ENCODE peak calls at places on chromosomes 1 and 21, in ten cellular contexts. N, J, G, L, M, F, S, C, I and Y are unnamed samples.

GRCh38 chr1:177045156-177045555 is 119.4 kb downstream of the ASTN1 start:
- DNase-seq in S (no peak), F (no peak), G (no peak), N (no peak), J (no peak), M (no peak), I (no peak), C (no peak), L (no peak), Y (no peak)

GRCh38 chr1:184664042-184664659 is 90.5 kb downstream of the EDEM3 start:
- DNase-seq in M (no peak), C (peak), F (peak), J (peak), L (peak), N (peak), G (peak), S (no peak), I (peak), Y (peak)

GRCh38 chr1:22289251-22289995 is 146.5 kb upstream of the WNT4 start:
- DNase-seq in C (no peak), J (no peak), N (peak), F (no peak), I (no peak), S (peak), G (no peak), L (no peak), M (no peak), Y (no peak)

GRCh38 chr1:204258213-204259115 is 44.7 kb upstream of the GOLT1A start:
- DNase-seq in N (peak), F (peak), C (peak), L (peak), I (peak), M (no peak), J (peak), G (peak), S (no peak), Y (peak)

GRCh38 chr1:224216380-224216779 is 33.3 kb downstream of the DEGS1 start:
- DNase-seq in C (no peak), N (no peak), G (no peak), M (no peak), I (no peak), F (no peak), S (no peak), L (no peak), J (no peak), Y (no peak)

GRCh38 chr21:38297193-38297592 is 40.4 kb downstream of the KCNJ15 start:
- DNase-seq in J (no peak), I (no peak), S (no peak), M (no peak), C (peak), N (no peak), L (no peak), F (no peak), G (no peak), Y (no peak)

GRCh38 chr1:240093120-240093961 is 1.7 kb downstream of the FMN2 start:
- DNase-seq in L (no peak), S (no peak), G (no peak), J (peak), I (peak), M (no peak), C (no peak), N (no peak), F (no peak), Y (no peak)

GRCh38 chr1:232519186-232519585 is 110.7 kb downstream of the SIPA1L2 start:
- DNase-seq in F (no peak), G (no peak), L (no peak), S (no peak), J (peak), I (no peak), M (no peak), N (peak), C (no peak), Y (no peak)

GRCh38 chr1:241817331-241817792 is 30.6 kb upstream of the EXO1 start:
- DNase-seq in L (no peak), J (no peak), M (no peak), I (no peak), G (no peak), S (no peak), F (peak), C (peak), N (no peak), Y (no peak)

GRCh38 chr21:17660449-17660848 is 47.7 kb upstream of the BTG3 start:
- DNase-seq in N (peak), C (no peak), I (peak), S (no peak), G (no peak), J (no peak), M (no peak), L (no peak), F (no peak), Y (no peak)

GRCh38 chr21:26093094-26093493 is 77.5 kb downstream of the APP start:
- DNase-seq in L (no peak), M (no peak), F (no peak), S (no peak), N (peak), C (peak), J (no peak), G (no peak), I (no peak), Y (no peak)

DNA sequence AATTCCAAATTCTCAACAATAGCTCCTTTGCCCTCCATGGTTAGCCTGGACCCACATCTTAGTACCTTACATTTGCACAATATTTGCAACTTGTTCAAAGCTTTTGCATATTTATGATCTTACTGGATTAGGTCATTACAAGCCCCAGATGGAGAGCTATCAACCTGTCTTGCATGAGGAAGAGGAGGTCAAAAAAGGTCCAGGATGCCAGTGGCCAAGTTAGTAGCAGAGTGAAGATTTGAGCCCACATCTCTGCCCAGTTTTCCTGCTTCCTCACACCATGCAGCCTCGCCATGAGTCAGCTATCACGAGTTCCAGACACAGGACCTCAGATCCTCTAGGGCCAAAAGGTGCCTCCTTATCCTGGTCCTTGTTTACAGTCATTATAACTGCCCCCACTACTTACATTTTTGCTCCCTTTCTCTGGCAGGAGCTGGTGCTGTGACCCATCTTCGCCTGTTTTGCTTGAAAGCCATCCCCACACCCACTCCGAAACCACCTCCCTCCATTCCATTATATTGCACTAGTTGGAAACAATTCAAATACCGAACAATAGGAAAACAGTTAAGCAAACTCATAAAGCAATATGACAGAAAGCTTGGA is 5.0 kb upstream of the AHCYL1 start:
- DNase-seq in M (no peak), J (no peak), F (no peak), S (no peak), G (no peak), L (no peak), I (peak), C (peak), N (no peak), Y (no peak)
- H3K27ac ChIP-seq in M (no peak), J (no peak), F (peak), S (peak), G (no peak), L (peak), I (peak), C (no peak), N (no peak), Y (no peak)

GRCh38 chr21:41327753-41328152 is 11.2 kb downstream of the FAM3B start:
- DNase-seq in J (no peak), I (no peak), C (no peak), F (no peak), M (no peak), G (no peak), S (no peak), L (no peak), N (no peak), Y (no peak)

GRCh38 chr21:41325138-41325537 is 8.5 kb downstream of the FAM3B start:
- DNase-seq in M (no peak), S (no peak), J (no peak), C (no peak), I (no peak), G (no peak), F (no peak), L (no peak), N (no peak), Y (no peak)

GRCh38 chr21:41322496-41323382 is 6.1 kb downstream of the FAM3B start:
- DNase-seq in I (no peak), M (no peak), J (no peak), L (no peak), G (no peak), C (no peak), F (no peak), S (no peak), N (no peak), Y (no peak)

GRCh38 chr21:41328660-41329300 is 12.2 kb downstream of the FAM3B start:
- DNase-seq in C (no peak), M (no peak), G (no peak), I (no peak), F (no peak), N (no peak), L (no peak), S (no peak), J (no peak), Y (no peak)

GRCh38 chr21:41326414-41327080 is 9.9 kb downstream of the FAM3B start:
- DNase-seq in S (no peak), F (no peak), M (no peak), L (no peak), N (no peak), G (no peak), J (no peak), C (no peak), I (no peak), Y (no peak)
- H3K27ac ChIP-seq in S (no peak), F (no peak), M (no peak), L (no peak), N (no peak), G (no peak), J (no peak), C (no peak), I (no peak), Y (no peak)

GRCh38 chr1:66267211-66267940 is 266.6 kb upstream of the SGIP1 start:
- DNase-seq in S (no peak), F (no peak), M (no peak), C (no peak), I (no peak), L (no peak), J (no peak), G (no peak), N (peak), Y (no peak)

GRCh38 chr1:66270122-66270812 is 263.7 kb upstream of the SGIP1 start:
- DNase-seq in N (no peak), F (peak), M (no peak), G (no peak), L (no peak), S (no peak), I (no peak), C (no peak), J (no peak), Y (peak)

GRCh38 chr1:66266756-66267155 is 267.2 kb upstream of the SGIP1 start:
- DNase-seq in G (no peak), N (no peak), C (no peak), L (no peak), F (no peak), S (no peak), J (no peak), M (no peak), I (no peak), Y (no peak)

GRCh38 chr1:66271216-66271903 is 262.6 kb upstream of the SGIP1 start:
- DNase-seq in G (peak), J (no peak), I (peak), C (peak), S (peak), F (peak), N (peak), L (no peak), M (peak), Y (no peak)

GRCh38 chr1:66269222-66269621 is 264.7 kb upstream of the SGIP1 start:
- DNase-seq in M (no peak), J (no peak), N (no peak), L (no peak), G (no peak), C (no peak), I (no peak), S (no peak), F (no peak), Y (no peak)
- H3K27ac ChIP-seq in M (no peak), J (peak), N (peak), L (no peak), G (no peak), C (no peak), I (peak), S (no peak), F (no peak), Y (no peak)

DNA sequence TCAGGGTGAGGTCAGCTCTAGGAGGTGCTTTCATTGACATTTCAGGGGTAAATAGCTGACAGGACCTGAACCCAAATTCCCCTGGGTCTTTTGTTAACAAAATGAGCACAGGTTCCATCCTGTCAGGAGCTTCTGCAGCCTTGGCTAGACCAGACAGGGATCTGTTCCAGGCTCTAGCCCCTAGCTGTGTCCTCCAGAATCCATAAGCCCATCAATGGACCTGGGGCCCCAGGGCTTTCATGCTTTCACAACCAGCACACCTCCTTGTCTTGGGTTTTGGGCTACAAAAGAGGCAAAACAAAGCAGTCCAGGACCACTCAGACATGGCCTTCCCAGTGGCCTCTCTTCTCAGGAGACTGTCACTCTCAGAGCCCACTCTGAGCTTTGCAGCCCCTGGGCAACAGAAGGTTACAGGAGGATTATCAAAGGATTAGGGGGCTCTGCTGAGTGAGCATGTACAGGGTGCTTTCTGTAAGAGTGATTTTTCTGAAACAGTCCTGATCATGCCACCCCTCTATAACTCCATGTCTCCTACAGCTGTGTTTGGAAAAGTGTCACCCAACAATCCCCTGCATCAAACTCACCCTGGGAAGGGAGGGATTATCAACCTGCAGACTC is 67.6 kb upstream of the GCLM start:
- DNase-seq in L (no peak), I (no peak), G (no peak), S (no peak), F (no peak), J (no peak), M (no peak), C (no peak), N (no peak), Y (no peak)
- H3K27ac ChIP-seq in L (no peak), I (peak), G (no peak), S (no peak), F (no peak), J (no peak), M (no peak), C (no peak), N (no peak), Y (no peak)

GRCh38 chr1:201459775-201460174 is 9.2 kb downstream of the PHLDA3 start:
- DNase-seq in G (no peak), L (no peak), F (no peak), M (no peak), J (no peak), S (peak), I (no peak), N (no peak), C (no peak), Y (no peak)

GRCh38 chr1:201461193-201461657 is 7.8 kb downstream of the PHLDA3 start:
- DNase-seq in M (peak), S (peak), J (no peak), F (peak), G (no peak), L (peak), I (peak), N (peak), C (peak), Y (no peak)

GRCh38 chr1:201461783-201462441 is 7.1 kb downstream of the PHLDA3 start:
- DNase-seq in N (peak), I (peak), S (peak), F (peak), L (peak), M (peak), J (no peak), G (peak), C (peak), Y (no peak)

GRCh38 chr1:201459052-201459451 is 9.9 kb downstream of the PHLDA3 start:
- DNase-seq in G (no peak), N (no peak), J (no peak), I (no peak), S (peak), M (no peak), F (no peak), L (no peak), C (no peak), Y (no peak)

DNA sequence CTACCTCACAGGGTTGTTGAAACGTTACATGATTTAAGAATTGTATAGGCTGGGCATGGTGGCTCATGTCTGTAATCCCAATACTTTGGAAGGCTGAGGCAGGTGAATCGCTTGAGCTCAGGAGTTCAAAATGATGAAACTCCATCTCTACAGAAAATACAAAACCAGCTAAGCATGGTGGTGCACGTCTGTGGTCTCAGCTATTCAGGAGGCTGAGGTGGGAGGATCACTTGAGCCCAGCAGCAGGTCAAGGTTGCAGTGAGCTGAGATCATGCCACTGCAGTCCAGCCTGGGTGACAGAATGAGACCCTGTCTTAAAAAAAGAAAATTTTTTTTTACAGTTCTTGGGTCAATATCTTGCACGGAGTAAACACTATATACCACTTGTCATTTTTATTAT is 8.2 kb downstream of the PHLDA3 start:
- DNase-seq in I (no peak), S (peak), M (no peak), J (no peak), G (no peak), L (no peak), N (no peak), F (no peak), C (no peak), Y (no peak)
- H3K27ac ChIP-seq in I (peak), S (peak), M (peak), J (peak), G (no peak), L (peak), N (no peak), F (peak), C (peak), Y (no peak)

DNA sequence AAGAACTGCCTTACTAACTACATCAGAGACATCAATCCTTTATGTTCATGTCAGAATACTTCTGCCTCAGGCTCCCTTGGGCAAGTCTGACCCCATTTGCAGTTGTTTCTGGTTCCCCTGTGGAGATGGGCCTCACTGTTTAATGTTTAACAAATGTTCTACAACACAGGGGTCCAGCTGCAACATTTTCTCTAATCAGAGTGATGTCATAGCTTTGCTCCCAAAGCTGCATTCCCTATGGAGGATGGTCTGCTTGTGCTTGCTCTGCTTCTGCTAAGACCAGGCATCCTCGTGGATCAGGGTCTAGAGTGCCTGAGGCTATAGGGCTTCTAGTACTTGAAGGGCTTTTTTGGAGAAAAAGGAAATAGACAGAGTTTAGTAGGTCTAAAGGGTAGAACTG is 1071.2 kb downstream of the TTLL7 start:
- DNase-seq in J (no peak), I (no peak), G (no peak), N (peak), F (no peak), L (no peak), C (no peak), M (no peak), S (no peak), Y (no peak)
- H3K27ac ChIP-seq in J (no peak), I (no peak), G (no peak), N (no peak), F (no peak), L (no peak), C (no peak), M (no peak), S (no peak), Y (no peak)